ENCODE peak calls at places on chromosomes 6 and 20, in five cellular contexts. U, T, Y, O and V are unnamed samples.

GRCh38 chr20:41837669-41838224 is 219.6 kb upstream of the CHD6 start:
- DNase-seq in Y (no peak), U (no peak), O (no peak), T (no peak), V (no peak)

GRCh38 chr6:24859608-24860007 is 60.9 kb upstream of the ARMH2 start:
- DNase-seq in U (peak), Y (no peak), T (no peak), O (no peak), V (no peak)

GRCh38 chr20:61253640-61254511 is 1.8 kb downstream of the CDH4 start:
- DNase-seq in T (peak), U (peak), O (peak), Y (no peak), V (no peak)

GRCh38 chr6:10451828-10452509 is 37.1 kb upstream of the TFAP2A start:
- DNase-seq in Y (no peak), T (peak), U (peak), O (peak), V (no peak)

GRCh38 chr20:856361-856775 is 22.9 kb downstream of the FAM110A start:
- DNase-seq in U (peak), T (peak), Y (no peak), O (peak), V (no peak)

GRCh38 chr6:79631800-79632172 is 657 bp downstream of the SH3BGRL2 start:
- DNase-seq in O (no peak), Y (no peak), T (no peak), U (no peak), V (no peak)

GRCh38 chr6:99821164-99821563 is 172.9 kb downstream of the MCHR2 start:
- DNase-seq in Y (no peak), U (peak), O (no peak), T (no peak), V (no peak)

GRCh38 chr6:1630771-1631217 is 21.1 kb downstream of the FOXC1 start:
- DNase-seq in Y (no peak), T (peak), U (no peak), O (no peak), V (no peak)

GRCh38 chr20:40948352-40949267 is 80.0 kb upstream of the TOP1 start:
- DNase-seq in T (peak), O (no peak), Y (no peak), U (no peak), V (no peak)

GRCh38 chr20:57851786-57852185 is 142.0 kb upstream of the PMEPA1 start:
- DNase-seq in Y (no peak), U (no peak), T (peak), O (peak), V (no peak)

GRCh38 chr6:13710552-13711383 is 867 bp downstream of the RANBP9 start:
- DNase-seq in U (peak), T (no peak), O (peak), Y (peak), V (no peak)

GRCh38 chr20:62575976-62576722 is 66.2 kb upstream of the SLCO4A1 start:
- DNase-seq in U (no peak), Y (no peak), T (no peak), O (no peak), V (no peak)

GRCh38 chr20:10784337-10785183 is 110.8 kb upstream of the JAG1 start:
- DNase-seq in U (no peak), O (no peak), Y (no peak), T (no peak), V (peak)

GRCh38 chr6:164753517-164753916 is 555.9 kb downstream of the C6orf118 start:
- DNase-seq in U (peak), O (peak), Y (no peak), T (peak), V (peak)

GRCh38 chr6:28211840-28212509 is 13.1 kb upstream of the ZSCAN9 start:
- DNase-seq in Y (no peak), O (no peak), U (no peak), T (no peak), V (no peak)

GRCh38 chr6:71621918-71622519 is 264.3 kb upstream of the RIMS1 start:
- DNase-seq in T (no peak), Y (no peak), O (peak), U (peak), V (no peak)

GRCh38 chr6:113083947-113084346 is 736.8 kb downstream of the RFPL4B start:
- DNase-seq in O (no peak), U (no peak), Y (no peak), T (no peak), V (no peak)

GRCh38 chr6:2877960-2878359 is 25.1 kb downstream of the SERPINB9 start:
- DNase-seq in Y (no peak), O (no peak), T (no peak), U (no peak), V (peak)

GRCh38 chr6:157070403-157071107 is 252.8 kb downstream of the TMEM242 start:
- DNase-seq in U (no peak), Y (no peak), T (peak), O (peak), V (no peak)

GRCh38 chr6:56475736-56476457 is 166.8 kb downstream of the DST start:
- DNase-seq in T (peak), Y (no peak), U (no peak), O (peak), V (no peak)

GRCh38 chr20:2804921-2805681 is 4.7 kb upstream of the CPXM1 start:
- DNase-seq in O (no peak), U (no peak), Y (no peak), T (no peak), V (no peak)

DNA sequence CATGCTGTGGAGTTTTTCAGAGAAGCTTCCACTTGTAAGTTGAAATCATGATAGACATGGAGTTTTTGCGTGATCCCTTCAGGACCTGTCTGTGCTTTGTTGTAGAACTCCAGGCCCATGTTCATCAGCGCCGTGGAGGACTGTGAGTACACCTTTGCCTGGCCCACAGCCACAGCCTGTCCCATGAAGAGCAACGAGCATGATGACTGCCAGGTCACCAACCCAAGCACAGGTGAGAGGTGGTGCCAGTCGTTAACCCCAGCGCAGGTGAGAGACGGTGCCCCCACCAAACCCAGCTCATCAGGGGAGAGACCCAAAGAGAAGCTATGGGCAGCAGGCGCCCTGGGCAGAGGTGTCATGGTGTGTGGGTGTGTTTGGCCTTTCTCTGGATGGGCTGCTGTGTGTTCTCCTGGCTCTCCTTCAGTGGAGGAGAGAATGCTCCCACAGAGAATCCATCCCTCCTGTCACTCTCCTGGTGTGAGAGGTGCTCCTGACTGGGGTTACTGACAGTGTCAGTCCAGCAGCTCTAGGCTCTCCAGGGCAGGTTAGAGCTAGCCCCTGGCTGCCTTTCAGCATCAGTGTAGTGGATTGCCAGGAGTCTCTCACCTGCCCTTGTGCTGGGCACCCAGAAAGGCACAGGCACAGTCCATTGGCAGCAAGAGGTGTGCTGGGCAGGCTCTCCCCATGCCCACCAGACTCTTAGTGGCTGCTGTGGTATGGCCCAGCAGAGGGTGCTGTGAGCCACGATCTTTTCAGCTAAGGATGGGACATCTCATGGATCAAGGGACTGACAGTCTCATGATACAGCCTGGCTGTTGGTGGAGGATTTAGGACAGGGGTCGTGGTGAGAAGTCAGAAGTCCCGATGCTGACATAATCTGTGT is 49.6 kb upstream of the SLC22A1 start:
- DNase-seq in T (no peak), Y (no peak), U (no peak), O (peak), V (no peak)
- TF ChIP-seq CTCF in T (no peak), Y (no peak), U (peak), O (peak), V (no peak)

GRCh38 chr6:6694368-6694780 is 105.9 kb downstream of the LY86 start:
- DNase-seq in Y (no peak), T (no peak), U (no peak), O (no peak), V (no peak)
- TF ChIP-seq CTCF in Y (no peak), T (no peak), U (no peak), O (no peak), V (no peak)

DNA sequence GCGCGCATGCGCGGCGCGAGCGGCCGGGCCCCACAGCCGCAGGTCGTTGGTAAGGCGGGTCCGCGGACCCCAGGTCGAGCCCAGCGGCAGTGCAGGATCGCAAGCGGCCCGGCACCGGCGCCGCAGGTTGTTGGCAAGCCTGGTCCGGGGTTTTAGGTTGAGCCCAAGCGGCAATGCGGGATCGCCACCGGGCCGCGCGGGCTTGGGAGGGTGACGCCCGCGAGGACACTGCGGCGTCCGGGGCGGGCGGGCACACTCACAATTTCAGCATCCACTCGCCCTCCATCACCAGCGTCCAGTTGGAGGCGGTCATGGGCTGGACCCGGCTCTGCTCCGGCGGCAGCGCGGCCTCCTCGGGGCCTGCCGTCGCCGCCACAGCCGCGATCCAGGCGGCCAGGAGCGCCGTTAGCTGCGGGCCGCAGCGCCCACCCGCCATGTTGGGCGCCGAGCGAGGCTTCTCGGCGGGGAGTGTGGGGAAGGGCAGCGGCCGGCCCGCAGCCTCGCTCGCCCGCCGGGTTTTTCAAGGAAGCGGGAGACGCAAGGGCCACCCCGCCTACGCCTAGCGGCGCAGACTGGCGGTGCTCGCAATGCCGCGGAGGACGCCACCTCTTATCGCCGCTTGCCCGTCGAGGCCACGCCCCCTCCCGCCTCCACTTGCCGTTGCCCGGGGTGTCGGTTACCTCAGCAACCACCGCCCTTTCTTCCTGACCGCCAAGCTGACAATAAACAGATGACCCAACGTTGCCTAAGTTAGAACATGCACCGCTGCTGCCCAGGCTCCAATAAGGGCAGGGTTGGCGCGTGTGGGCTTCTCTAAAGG is at the start of gene TMX4:
- DNase-seq in O (peak), Y (peak), T (peak), U (peak), V (peak)
- TF ChIP-seq CTCF in O (peak), Y (peak), T (no peak), U (peak), V (peak)

DNA sequence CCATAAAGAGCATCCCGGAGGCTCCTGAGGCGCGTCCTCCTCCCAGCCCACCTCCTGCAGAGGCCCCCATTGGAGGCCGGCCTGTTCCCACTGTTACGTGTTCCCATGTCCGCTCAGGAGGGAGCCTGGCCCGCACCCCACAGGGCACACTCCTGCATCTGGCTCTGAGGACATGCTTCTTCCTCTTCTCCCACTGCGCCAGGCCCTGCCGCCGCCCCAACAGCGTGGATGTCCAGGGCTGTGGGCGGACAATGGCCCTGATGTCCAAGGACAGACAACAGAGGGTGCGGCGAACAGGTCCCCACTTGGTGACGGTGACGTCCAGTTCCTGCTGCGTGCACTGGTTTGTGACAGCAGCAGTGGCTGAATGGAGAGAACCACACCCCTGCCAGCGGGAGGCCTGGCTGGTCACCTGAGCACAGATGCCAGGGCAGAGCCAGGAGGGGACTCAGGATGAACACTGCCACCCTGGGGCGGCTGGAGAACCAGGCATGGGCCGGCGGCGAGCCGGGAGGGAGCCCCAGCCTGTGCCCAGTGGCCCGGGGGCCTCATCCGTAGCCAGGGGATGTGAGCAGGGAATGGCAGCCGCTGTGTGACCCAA is 26.6 kb downstream of the FRMD1 start:
- DNase-seq in Y (no peak), U (no peak), T (no peak), O (no peak), V (no peak)
- TF ChIP-seq CTCF in Y (no peak), U (no peak), T (no peak), O (no peak), V (no peak)

DNA sequence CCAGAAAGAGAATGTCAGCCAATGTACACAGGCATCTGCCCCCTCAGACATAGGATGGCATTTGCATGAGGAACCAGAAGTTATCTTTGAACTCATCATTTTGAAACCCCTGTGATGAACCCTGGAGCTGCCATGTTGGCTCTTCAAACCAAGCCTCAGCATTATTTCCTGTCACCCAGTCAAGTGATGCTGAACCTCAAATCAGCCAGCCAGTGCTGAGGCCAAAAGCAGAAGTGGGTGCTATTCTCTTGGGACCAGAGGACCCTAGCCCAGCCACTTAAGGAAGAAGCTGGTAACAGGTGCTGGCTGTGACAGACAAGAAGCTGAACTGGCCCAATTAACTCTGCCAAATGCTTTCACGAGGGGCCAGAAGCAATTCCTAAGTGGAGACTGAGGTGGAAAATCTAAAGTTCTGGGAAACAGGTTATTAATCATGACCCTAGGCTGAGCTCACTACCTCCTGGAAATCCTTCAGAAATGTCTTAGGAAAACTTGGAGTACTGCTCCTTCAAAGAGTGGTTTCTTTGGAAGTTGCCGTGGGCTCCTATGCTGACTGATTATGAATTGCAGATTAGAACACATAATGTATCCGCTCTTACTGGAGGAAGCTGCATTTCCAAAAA is 4.0 kb downstream of the PKIG start:
- DNase-seq in T (peak), Y (no peak), U (no peak), O (no peak), V (no peak)
- TF ChIP-seq CTCF in T (no peak), Y (no peak), U (no peak), O (no peak), V (no peak)

DNA sequence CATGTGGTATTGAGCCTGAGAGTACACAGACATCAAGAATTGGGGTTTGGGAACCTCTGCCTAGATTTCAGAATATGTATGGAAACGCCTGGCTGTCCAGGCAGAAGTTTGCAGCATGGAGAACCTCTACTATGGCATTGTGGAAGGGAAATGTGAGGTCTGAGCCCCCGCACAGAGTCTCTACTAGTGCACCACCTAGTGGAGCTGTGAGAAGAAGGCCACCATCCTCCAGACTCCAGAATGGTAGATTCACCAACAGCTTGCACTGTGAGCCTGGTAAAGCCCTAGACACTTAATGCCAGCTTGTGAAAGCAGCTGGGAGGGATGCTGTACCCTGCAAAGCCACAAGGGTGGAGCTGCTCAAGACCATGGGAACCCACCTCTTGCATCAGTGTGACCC is 658.2 kb downstream of the HACE1 start:
- DNase-seq in U (no peak), O (no peak), Y (no peak), T (no peak), V (no peak)
- TF ChIP-seq CTCF in U (no peak), O (no peak), Y (no peak), T (no peak), V (no peak)